ENCODE peak calls at places on chromosomes 1 and 21, in ten cellular contexts. One of them, this sample, is unnamed.

GRCh38 chr1:81111818-81112217 is 688.9 kb upstream of the ADGRL2 start:
- DNase-seq in colonic mucosa: no peak
- DNase-seq in testis: no peak
- DNase-seq in heart left ventricle: no peak
- DNase-seq in left lung: no peak
- DNase-seq in fibroblast of lung: peak; percentile 63
- DNase-seq in foreskin fibroblast: peak; percentile 72
- DNase-seq in A549: no peak
- DNase-seq in GM12865: no peak
- DNase-seq in IMR-90: peak; percentile 75
- DNase-seq in this sample: no peak

GRCh38 chr1:36204347-36204909 is 19.8 kb upstream of the THRAP3 start:
- DNase-seq in fibroblast of lung: no peak
- DNase-seq in foreskin fibroblast: no peak
- DNase-seq in GM12865: no peak
- DNase-seq in heart left ventricle: peak; percentile 71
- DNase-seq in IMR-90: no peak
- DNase-seq in left lung: no peak
- DNase-seq in A549: peak; percentile 44
- DNase-seq in colonic mucosa: no peak
- DNase-seq in testis: peak; percentile 38
- DNase-seq in this sample: no peak

GRCh38 chr21:35179990-35180557 is 131.0 kb upstream of the RUNX1 start:
- DNase-seq in A549: no peak
- DNase-seq in fibroblast of lung: peak; percentile 96
- DNase-seq in foreskin fibroblast: peak; percentile 77
- DNase-seq in left lung: no peak
- DNase-seq in GM12865: no peak
- DNase-seq in colonic mucosa: no peak
- DNase-seq in heart left ventricle: no peak
- DNase-seq in testis: no peak
- DNase-seq in IMR-90: peak; percentile 94
- DNase-seq in this sample: no peak

GRCh38 chr1:43241352-43241953 is 28.3 kb upstream of the TMEM125 start:
- DNase-seq in IMR-90: peak; percentile 54
- DNase-seq in left lung: no peak
- DNase-seq in GM12865: no peak
- DNase-seq in fibroblast of lung: peak; percentile 62
- DNase-seq in A549: no peak
- DNase-seq in foreskin fibroblast: no peak
- DNase-seq in testis: peak; percentile 73
- DNase-seq in heart left ventricle: no peak
- DNase-seq in colonic mucosa: no peak
- DNase-seq in this sample: no peak

GRCh38 chr21:43763901-43764523 is 12.1 kb downstream of the CSTB start:
- DNase-seq in GM12865: no peak
- DNase-seq in heart left ventricle: no peak
- DNase-seq in A549: no peak
- DNase-seq in IMR-90: no peak
- DNase-seq in testis: no peak
- DNase-seq in left lung: peak; percentile 49
- DNase-seq in fibroblast of lung: no peak
- DNase-seq in colonic mucosa: no peak
- DNase-seq in foreskin fibroblast: no peak
- DNase-seq in this sample: no peak

GRCh38 chr21:15199414-15199813 is 134.6 kb upstream of the NRIP1 start:
- DNase-seq in foreskin fibroblast: no peak
- DNase-seq in fibroblast of lung: no peak
- DNase-seq in GM12865: no peak
- DNase-seq in heart left ventricle: peak; percentile 48
- DNase-seq in colonic mucosa: no peak
- DNase-seq in A549: no peak
- DNase-seq in testis: no peak
- DNase-seq in left lung: no peak
- DNase-seq in IMR-90: no peak
- DNase-seq in this sample: no peak

GRCh38 chr1:30286241-30286983 is 437.0 kb downstream of the MATN1 start:
- DNase-seq in A549: no peak
- DNase-seq in colonic mucosa: peak; percentile 12
- DNase-seq in testis: no peak
- DNase-seq in heart left ventricle: no peak
- DNase-seq in fibroblast of lung: no peak
- DNase-seq in GM12865: no peak
- DNase-seq in IMR-90: no peak
- DNase-seq in left lung: no peak
- DNase-seq in foreskin fibroblast: no peak
- DNase-seq in this sample: no peak

GRCh38 chr21:25412090-25412489 is 195.2 kb downstream of the MRPL39 start:
- DNase-seq in GM12865: no peak
- DNase-seq in A549: no peak
- DNase-seq in testis: no peak
- DNase-seq in left lung: no peak
- DNase-seq in heart left ventricle: no peak
- DNase-seq in IMR-90: peak; percentile 15
- DNase-seq in fibroblast of lung: peak; percentile 5
- DNase-seq in colonic mucosa: no peak
- DNase-seq in foreskin fibroblast: no peak
- DNase-seq in this sample: no peak

GRCh38 chr1:26350343-26350700 is 3.6 kb downstream of the CRYBG2 start:
- DNase-seq in GM12865: no peak
- DNase-seq in heart left ventricle: no peak
- DNase-seq in foreskin fibroblast: no peak
- DNase-seq in fibroblast of lung: no peak
- DNase-seq in IMR-90: no peak
- DNase-seq in left lung: no peak
- DNase-seq in testis: no peak
- DNase-seq in A549: no peak
- DNase-seq in colonic mucosa: no peak
- DNase-seq in this sample: no peak

GRCh38 chr1:26351591-26352337 is 2.2 kb downstream of the CRYBG2 start:
- DNase-seq in foreskin fibroblast: no peak
- DNase-seq in fibroblast of lung: peak; percentile 71
- DNase-seq in A549: peak; percentile 78
- DNase-seq in colonic mucosa: no peak
- DNase-seq in heart left ventricle: no peak
- DNase-seq in left lung: no peak
- DNase-seq in testis: no peak
- DNase-seq in GM12865: no peak
- DNase-seq in IMR-90: peak; percentile 65
- DNase-seq in this sample: no peak

GRCh38 chr1:26350701-26351590 is 3.0 kb downstream of the CRYBG2 start:
- DNase-seq in foreskin fibroblast: no peak
- DNase-seq in colonic mucosa: peak; percentile 57
- DNase-seq in heart left ventricle: no peak
- DNase-seq in left lung: no peak
- DNase-seq in fibroblast of lung: peak; percentile 27
- DNase-seq in IMR-90: peak; percentile 24
- DNase-seq in GM12865: no peak
- DNase-seq in A549: peak; percentile 77
- DNase-seq in testis: no peak
- DNase-seq in this sample: no peak

GRCh38 chr1:26349886-26350244 is 4.1 kb downstream of the CRYBG2 start:
- DNase-seq in colonic mucosa: no peak
- DNase-seq in heart left ventricle: no peak
- DNase-seq in GM12865: no peak
- DNase-seq in IMR-90: no peak
- DNase-seq in testis: no peak
- DNase-seq in foreskin fibroblast: no peak
- DNase-seq in A549: no peak
- DNase-seq in left lung: no peak
- DNase-seq in fibroblast of lung: no peak
- DNase-seq in this sample: no peak

DNA sequence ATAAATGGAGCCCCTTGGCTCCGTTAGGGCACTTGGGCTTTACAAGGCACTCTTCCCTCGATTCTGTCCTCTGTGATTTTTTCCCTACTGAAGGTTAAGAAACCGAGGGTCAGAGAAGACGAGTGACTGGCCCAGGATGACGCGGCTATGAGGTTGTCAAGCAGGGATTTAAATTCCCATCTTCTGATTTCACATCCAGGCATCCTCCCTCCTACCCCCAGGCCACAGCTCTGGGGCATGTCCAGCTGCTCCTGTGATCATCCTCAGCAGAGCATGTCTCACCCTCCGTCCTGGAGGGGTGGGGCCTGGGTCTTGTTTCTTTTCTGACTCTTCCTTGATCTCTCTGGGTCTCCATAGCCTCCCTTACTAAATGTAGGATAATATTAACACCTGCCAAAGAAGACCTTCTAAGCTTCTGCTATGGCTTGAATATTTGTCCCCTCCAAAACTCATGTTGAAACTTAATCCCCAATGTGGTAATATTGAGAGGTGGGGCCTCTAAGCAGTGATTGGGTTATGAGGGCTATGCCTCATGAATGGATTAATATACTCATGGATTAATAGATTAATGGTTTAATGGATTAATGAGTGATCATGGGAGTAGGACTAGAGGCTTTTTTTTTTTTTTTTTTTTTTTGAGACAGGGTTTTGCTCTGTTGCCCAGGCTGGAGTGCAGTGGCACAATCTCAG is 4.6 kb downstream of the CRYBG2 start:
- DNase-seq in A549: peak; percentile 76
- DNase-seq in fibroblast of lung: peak; percentile 75
- DNase-seq in testis: no peak
- DNase-seq in heart left ventricle: no peak
- DNase-seq in left lung: no peak
- DNase-seq in GM12865: no peak
- DNase-seq in foreskin fibroblast: peak; percentile 34
- DNase-seq in IMR-90: peak; percentile 81
- DNase-seq in colonic mucosa: no peak
- DNase-seq in this sample: peak; percentile 38
- H3K4me3 ChIP-seq in A549: no peak overlapping the region
- H3K4me3 ChIP-seq in fibroblast of lung: no peak overlapping the region
- H3K4me3 ChIP-seq in testis: no peak overlapping the region
- H3K4me3 ChIP-seq in heart left ventricle: no peak overlapping the region
- H3K4me3 ChIP-seq in left lung: no peak overlapping the region
- H3K4me3 ChIP-seq in GM12865: no peak overlapping the region
- H3K4me3 ChIP-seq in foreskin fibroblast: no peak overlapping the region
- H3K4me3 ChIP-seq in IMR-90: no peak overlapping the region
- H3K4me3 ChIP-seq in colonic mucosa: no peak overlapping the region
- H3K4me3 ChIP-seq in this sample: no peak overlapping the region

GRCh38 chr1:54547601-54548388 is at the start of gene ACOT11:
- DNase-seq in A549: no peak
- DNase-seq in testis: peak; percentile 90
- DNase-seq in fibroblast of lung: peak; percentile 58
- DNase-seq in left lung: peak; percentile 86
- DNase-seq in IMR-90: peak; percentile 66
- DNase-seq in foreskin fibroblast: peak; percentile 81
- DNase-seq in GM12865: no peak
- DNase-seq in colonic mucosa: peak; percentile 58
- DNase-seq in heart left ventricle: peak; percentile 96
- DNase-seq in this sample: no peak
- TF ChIP-seq CTCF in A549: peak; percentile 10
- TF ChIP-seq CTCF in testis: peak; percentile 37
- TF ChIP-seq CTCF in fibroblast of lung: peak; percentile 29
- TF ChIP-seq CTCF in left lung: no peak
- TF ChIP-seq CTCF in IMR-90: peak; percentile 27
- TF ChIP-seq CTCF in foreskin fibroblast: peak; percentile 19
- TF ChIP-seq CTCF in GM12865: no peak
- TF ChIP-seq CTCF in colonic mucosa: no peak
- TF ChIP-seq CTCF in heart left ventricle: peak; percentile 44
- TF ChIP-seq CTCF in this sample: peak; percentile 38

GRCh38 chr1:244461254-244462071 is at the start of gene CATSPERE:
- DNase-seq in fibroblast of lung: peak; percentile 90
- DNase-seq in testis: peak; percentile 92
- DNase-seq in left lung: peak; percentile 98
- DNase-seq in GM12865: peak; percentile 93
- DNase-seq in foreskin fibroblast: peak; percentile 82
- DNase-seq in heart left ventricle: peak; percentile 95
- DNase-seq in colonic mucosa: peak; percentile 84
- DNase-seq in A549: peak; percentile 94
- DNase-seq in IMR-90: peak; percentile 66
- DNase-seq in this sample: peak; percentile 31

GRCh38 chr1:244458781-244459180 is 2.3 kb upstream of the CATSPERE start:
- DNase-seq in foreskin fibroblast: no peak
- DNase-seq in GM12865: no peak
- DNase-seq in fibroblast of lung: no peak
- DNase-seq in testis: no peak
- DNase-seq in IMR-90: no peak
- DNase-seq in left lung: no peak
- DNase-seq in heart left ventricle: no peak
- DNase-seq in colonic mucosa: no peak
- DNase-seq in A549: no peak
- DNase-seq in this sample: no peak

GRCh38 chr1:244456586-244456985 is 4.5 kb upstream of the CATSPERE start:
- DNase-seq in foreskin fibroblast: no peak
- DNase-seq in colonic mucosa: no peak
- DNase-seq in GM12865: no peak
- DNase-seq in IMR-90: no peak
- DNase-seq in left lung: no peak
- DNase-seq in testis: no peak
- DNase-seq in heart left ventricle: no peak
- DNase-seq in fibroblast of lung: no peak
- DNase-seq in A549: no peak
- DNase-seq in this sample: no peak

GRCh38 chr1:244454412-244454811 is 2.7 kb upstream of the ADSS2 start:
- DNase-seq in testis: no peak
- DNase-seq in left lung: no peak
- DNase-seq in GM12865: no peak
- DNase-seq in A549: no peak
- DNase-seq in IMR-90: no peak
- DNase-seq in colonic mucosa: no peak
- DNase-seq in heart left ventricle: no peak
- DNase-seq in foreskin fibroblast: no peak
- DNase-seq in fibroblast of lung: no peak
- DNase-seq in this sample: no peak

GRCh38 chr1:244460195-244460594 is 878 bp upstream of the CATSPERE start:
- DNase-seq in fibroblast of lung: peak; percentile 22
- DNase-seq in testis: peak; percentile 45
- DNase-seq in left lung: no peak
- DNase-seq in IMR-90: no peak
- DNase-seq in foreskin fibroblast: no peak
- DNase-seq in GM12865: peak; percentile 23
- DNase-seq in heart left ventricle: no peak
- DNase-seq in A549: peak; percentile 64
- DNase-seq in colonic mucosa: no peak
- DNase-seq in this sample: no peak
- H3K4me3 ChIP-seq in fibroblast of lung: no peak overlapping the region
- H3K4me3 ChIP-seq in testis: peak overlapping the region; percentile 72
- H3K4me3 ChIP-seq in left lung: no peak overlapping the region
- H3K4me3 ChIP-seq in IMR-90: no peak overlapping the region
- H3K4me3 ChIP-seq in foreskin fibroblast: no peak overlapping the region
- H3K4me3 ChIP-seq in GM12865: no peak overlapping the region
- H3K4me3 ChIP-seq in heart left ventricle: no peak overlapping the region
- H3K4me3 ChIP-seq in A549: peak overlapping the region; percentile 56
- H3K4me3 ChIP-seq in colonic mucosa: no peak overlapping the region
- H3K4me3 ChIP-seq in this sample: no peak overlapping the region

GRCh38 chr1:187924252-187924651 is 1095.5 kb downstream of the PLA2G4A start:
- DNase-seq in A549: no peak
- DNase-seq in GM12865: no peak
- DNase-seq in colonic mucosa: no peak
- DNase-seq in left lung: no peak
- DNase-seq in heart left ventricle: no peak
- DNase-seq in fibroblast of lung: no peak
- DNase-seq in IMR-90: no peak
- DNase-seq in foreskin fibroblast: no peak
- DNase-seq in testis: no peak
- DNase-seq in this sample: no peak

GRCh38 chr1:187928717-187929116 is 1100.0 kb downstream of the PLA2G4A start:
- DNase-seq in A549: no peak
- DNase-seq in IMR-90: no peak
- DNase-seq in foreskin fibroblast: no peak
- DNase-seq in left lung: no peak
- DNase-seq in heart left ventricle: no peak
- DNase-seq in fibroblast of lung: no peak
- DNase-seq in testis: no peak
- DNase-seq in colonic mucosa: no peak
- DNase-seq in GM12865: no peak
- DNase-seq in this sample: no peak

GRCh38 chr1:187933562-187934419 is 1105.0 kb downstream of the PLA2G4A start:
- DNase-seq in GM12865: no peak
- DNase-seq in testis: no peak
- DNase-seq in fibroblast of lung: no peak
- DNase-seq in IMR-90: no peak
- DNase-seq in foreskin fibroblast: no peak
- DNase-seq in A549: no peak
- DNase-seq in left lung: no peak
- DNase-seq in colonic mucosa: no peak
- DNase-seq in heart left ventricle: no peak
- DNase-seq in this sample: no peak

GRCh38 chr1:187931781-187932180 is 1103.0 kb downstream of the PLA2G4A start:
- DNase-seq in GM12865: no peak
- DNase-seq in left lung: no peak
- DNase-seq in A549: no peak
- DNase-seq in testis: no peak
- DNase-seq in heart left ventricle: no peak
- DNase-seq in foreskin fibroblast: no peak
- DNase-seq in fibroblast of lung: no peak
- DNase-seq in IMR-90: no peak
- DNase-seq in colonic mucosa: no peak
- DNase-seq in this sample: no peak

DNA sequence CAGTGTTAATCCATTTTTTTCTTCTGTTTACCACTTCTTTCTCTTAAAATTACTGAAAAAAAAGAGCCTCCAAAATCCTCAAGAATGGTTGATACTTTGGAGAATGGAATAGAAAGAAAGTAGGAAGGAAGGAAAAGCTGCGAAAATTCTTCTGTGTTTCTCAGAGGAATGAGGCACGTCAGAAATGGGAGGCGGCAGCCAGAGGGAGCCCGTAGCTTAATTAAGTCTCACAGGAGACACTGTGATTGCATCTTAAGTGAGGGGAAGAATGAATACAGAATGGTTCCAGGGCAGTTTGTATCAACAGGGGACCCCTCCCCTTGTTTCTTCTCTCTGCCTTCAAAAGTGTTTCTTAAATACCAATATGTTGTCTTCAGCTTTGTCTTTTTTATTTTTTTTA is 1099.5 kb downstream of the PLA2G4A start:
- DNase-seq in A549: peak; percentile 25
- DNase-seq in foreskin fibroblast: peak; percentile 4
- DNase-seq in testis: peak; percentile 30
- DNase-seq in colonic mucosa: no peak
- DNase-seq in fibroblast of lung: peak; percentile 48
- DNase-seq in IMR-90: peak; percentile 36
- DNase-seq in left lung: no peak
- DNase-seq in GM12865: peak; percentile 50
- DNase-seq in heart left ventricle: no peak
- DNase-seq in this sample: no peak
- TF ChIP-seq CTCF in A549: peak; percentile 39
- TF ChIP-seq CTCF in foreskin fibroblast: peak; percentile 29
- TF ChIP-seq CTCF in testis: no peak
- TF ChIP-seq CTCF in colonic mucosa: no peak
- TF ChIP-seq CTCF in fibroblast of lung: peak; percentile 72
- TF ChIP-seq CTCF in IMR-90: peak; percentile 64
- TF ChIP-seq CTCF in left lung: no peak
- TF ChIP-seq CTCF in GM12865: peak; percentile 53
- TF ChIP-seq CTCF in heart left ventricle: peak; percentile 17
- TF ChIP-seq CTCF in this sample: no peak